ENCODE peak calls at places on chromosomes 12 and 14, in seven cellular contexts. Z is iPS-NIHi11, B is glutamatergic neuron, S is hippocampal formation, F is NCI-H1092 treated with DMSO at 0.1 percent for 48 hours, C is H7, U is HS-5. A is an unnamed sample.
A peak's percentile ranks its signal among the peaks of the same experiment; 100 is the strongest.

GRCh38 chr12:96402061-96402460 is 1.8 kb upstream of the CDK17 start:
- DNase-seq in F (no peak), C (no peak), U (no peak), B (no peak), Z (no peak), S (no peak), A (no peak)

GRCh38 chr12:80068173-80068572 is 31.2 kb upstream of the OTOGL start:
- DNase-seq in B (no peak), Z (peak; percentile 44), F (no peak), C (peak; percentile 43), U (no peak), S (no peak), A (no peak)

GRCh38 chr12:120496353-120497340 is 734 bp downstream of the DYNLL1 start:
- DNase-seq in F (peak; percentile 51), S (peak; percentile 80), C (peak; percentile 80), U (no peak), Z (peak; percentile 61), B (peak; percentile 47), A (peak; percentile 84)

GRCh38 chr14:51419685-51420084 is 179.6 kb downstream of the TMX1 start:
- DNase-seq in Z (no peak), S (no peak), U (no peak), C (no peak), B (no peak), F (no peak), A (no peak)

GRCh38 chr12:120485914-120486881 is 9.7 kb upstream of the DYNLL1 start:
- DNase-seq in U (no peak), F (no peak), Z (no peak), B (no peak), C (no peak), S (no peak), A (no peak)

GRCh38 chr12:48156648-48157015 is 683 bp downstream of the ASB8 start:
- DNase-seq in F (no peak), C (peak; percentile 31), Z (peak; percentile 13), B (no peak), U (no peak), S (no peak), A (no peak)

GRCh38 chr14:74660167-74660566 is 48.1 kb upstream of the LTBP2 start:
- DNase-seq in F (no peak), C (no peak), U (no peak), B (no peak), Z (no peak), S (no peak), A (no peak)

GRCh38 chr12:103392722-103393121 is 103.0 kb downstream of the C12orf42 start:
- DNase-seq in C (no peak), B (no peak), U (no peak), F (no peak), Z (no peak), S (no peak), A (no peak)

GRCh38 chr12:74259199-74259598 is 278.4 kb upstream of the ATXN7L3B start:
- DNase-seq in S (no peak), C (no peak), B (no peak), F (no peak), Z (no peak), U (no peak), A (no peak)

GRCh38 chr14:65622703-65623102 is 210.2 kb downstream of the FUT8 start:
- DNase-seq in Z (no peak), B (no peak), F (no peak), S (no peak), C (no peak), U (no peak), A (no peak)

GRCh38 chr14:64244279-64244678 is 49.9 kb downstream of the ESR2 start:
- DNase-seq in U (no peak), C (no peak), Z (no peak), S (no peak), F (peak; percentile 12), B (no peak), A (peak; percentile 30)

GRCh38 chr12:57904848-57905811 is 36.2 kb upstream of the ATP23 start:
- DNase-seq in F (peak; percentile 80), S (peak; percentile 86), B (peak; percentile 92), C (peak; percentile 84), Z (peak; percentile 88), U (peak; percentile 73), A (peak; percentile 93)

GRCh38 chr14:54597795-54598443 is 31.0 kb downstream of the SAMD4A start:
- DNase-seq in C (no peak), S (no peak), F (no peak), Z (no peak), U (no peak), B (no peak), A (no peak)

GRCh38 chr14:105247026-105247425 is 1.3 kb upstream of the BTBD6 start:
- DNase-seq in B (no peak), F (no peak), C (no peak), U (no peak), S (no peak), Z (no peak), A (no peak)

GRCh38 chr14:46197856-46198255 is 453.7 kb downstream of the RPL10L start:
- DNase-seq in S (no peak), F (no peak), U (no peak), C (no peak), Z (no peak), B (no peak), A (no peak)

GRCh38 chr14:65769151-65769550 is 356.6 kb downstream of the FUT8 start:
- DNase-seq in C (no peak), B (no peak), U (no peak), S (no peak), Z (no peak), F (no peak), A (peak; percentile 50)

GRCh38 chr12:80032967-80033366 is 66.4 kb upstream of the OTOGL start:
- DNase-seq in Z (no peak), S (no peak), U (no peak), F (no peak), C (no peak), B (no peak), A (no peak)

GRCh38 chr12:127550271-127550670 is 716.7 kb upstream of the TMEM132C start:
- DNase-seq in U (peak; percentile 49), B (no peak), C (no peak), F (no peak), S (no peak), Z (no peak), A (no peak)

GRCh38 chr14:60064491-60065072 is 27.1 kb upstream of the PCNX4 start:
- DNase-seq in C (peak; percentile 12), S (peak; percentile 64), Z (no peak), U (no peak), B (no peak), F (peak; percentile 53), A (peak; percentile 45)

GRCh38 chr12:51960890-51961289 is 9.4 kb downstream of the ACVR1B start:
- DNase-seq in Z (no peak), C (no peak), B (no peak), U (no peak), F (no peak), S (no peak), A (no peak)

GRCh38 chr12:111268738-111269572 is 99.9 kb downstream of the PHETA1 start:
- DNase-seq in C (peak; percentile 85), Z (peak; percentile 75), B (no peak), U (no peak), S (no peak), F (no peak), A (no peak)

GRCh38 chr12:16573652-16574077 is 32.3 kb downstream of the LMO3 start:
- DNase-seq in S (no peak), F (no peak), Z (peak; percentile 40), B (peak; percentile 50), U (no peak), C (no peak), A (no peak)

GRCh38 chr12:15591811-15592210 is 197.4 kb downstream of the EPS8 start:
- DNase-seq in B (no peak), Z (no peak), S (no peak), U (no peak), C (no peak), F (no peak), A (no peak)

GRCh38 chr12:1184402-1184801 is 193.4 kb downstream of the ERC1 start:
- DNase-seq in B (no peak), C (no peak), F (no peak), Z (no peak), U (peak; percentile 68), S (no peak), A (no peak)

GRCh38 chr12:57749061-57749460 is 3.0 kb downstream of the CDK4 start:
- DNase-seq in F (no peak), C (no peak), B (no peak), Z (no peak), U (no peak), S (no peak), A (no peak)

GRCh38 chr12:21607701-21608100 is 3.1 kb upstream of the GYS2 start:
- DNase-seq in Z (no peak), C (no peak), B (no peak), U (no peak), S (no peak), F (no peak), A (peak; percentile 24)

GRCh38 chr12:106892075-106892474 is 63.6 kb upstream of the TMEM263 start:
- DNase-seq in S (no peak), F (no peak), Z (no peak), U (no peak), B (no peak), C (no peak), A (no peak)

A was measured in G401.